ENCODE peak calls at places on chromosomes 12 and 14, in six cellular contexts. H, M, R, Y, Z and D are unnamed samples.

GRCh38 chr14:63493246-63493645 is 49.9 kb downstream of the PPP2R5E start:
- DNase-seq in H (no peak), M (no peak), R (no peak), Y (no peak), Z (peak), D (no peak)

GRCh38 chr12:55727643-55728184 is 1.1 kb downstream of the CD63 start:
- DNase-seq in H (no peak), M (peak), R (no peak), Y (no peak), Z (peak), D (no peak)

GRCh38 chr14:105092912-105093425 is 27.7 kb upstream of the GPR132 start:
- DNase-seq in H (no peak), M (peak), R (peak), Y (peak), Z (peak), D (no peak)

GRCh38 chr14:23054000-23054811 is 3.1 kb downstream of the CDH24 start:
- DNase-seq in H (no peak), M (peak), R (peak), Y (no peak), Z (no peak), D (no peak)

GRCh38 chr14:76867536-76868452 is 41.6 kb downstream of the LRRC74A start:
- DNase-seq in H (no peak), M (peak), R (no peak), Y (peak), Z (no peak), D (no peak)

GRCh38 chr12:50322196-50322595 is 38.9 kb upstream of the LIMA1 start:
- DNase-seq in H (no peak), M (no peak), R (no peak), Y (no peak), Z (peak), D (no peak)

GRCh38 chr14:73660511-73660910 is 15.7 kb downstream of the DNAL1 start:
- DNase-seq in H (no peak), M (no peak), R (no peak), Y (no peak), Z (no peak), D (no peak)

GRCh38 chr14:94337274-94337673 is 14.1 kb upstream of the SERPINA6 start:
- DNase-seq in H (peak), M (no peak), R (no peak), Y (no peak), Z (peak), D (no peak)

GRCh38 chr12:6183689-6184441 is 16.3 kb upstream of the CD9 start:
- DNase-seq in H (peak), M (no peak), R (no peak), Y (no peak), Z (peak), D (no peak)

GRCh38 chr12:28127455-28127854 is 62.8 kb upstream of the CCDC91 start:
- DNase-seq in H (no peak), M (no peak), R (no peak), Y (no peak), Z (no peak), D (peak)